ENCODE peak calls at places on chromosomes 4 and X, in seven cellular contexts. One of them, this sample, is unnamed.
A peak's percentile ranks its signal among the peaks of the same experiment; 100 is the strongest.

GRCh38 chrX:7059214-7059838 is 88.2 kb upstream of the STS start:
- DNase-seq in mesendoderm: no peak
- DNase-seq in IMR-90: no peak
- DNase-seq in mesenchymal stem cell: no peak
- DNase-seq in trophoblast cell: no peak
- DNase-seq in neuronal stem cell: no peak
- DNase-seq in H1: no peak
- DNase-seq in this sample: no peak

GRCh38 chrX:10011991-10012390 is 44.8 kb downstream of the CLDN34 start:
- DNase-seq in mesenchymal stem cell: peak; percentile 37
- DNase-seq in mesendoderm: no peak
- DNase-seq in H1: no peak
- DNase-seq in neuronal stem cell: no peak
- DNase-seq in IMR-90: no peak
- DNase-seq in trophoblast cell: no peak
- DNase-seq in this sample: peak; percentile 44

GRCh38 chrX:53594354-53594753 is 92.2 kb downstream of the HUWE1 start:
- DNase-seq in neuronal stem cell: no peak
- DNase-seq in mesendoderm: no peak
- DNase-seq in mesenchymal stem cell: peak; percentile 44
- DNase-seq in IMR-90: peak; percentile 70
- DNase-seq in trophoblast cell: no peak
- DNase-seq in H1: no peak
- DNase-seq in this sample: no peak

GRCh38 chrX:13898603-13899002 is 81.7 kb upstream of the GPM6B start:
- DNase-seq in trophoblast cell: no peak
- DNase-seq in neuronal stem cell: no peak
- DNase-seq in IMR-90: peak; percentile 71
- DNase-seq in H1: no peak
- DNase-seq in mesenchymal stem cell: no peak
- DNase-seq in mesendoderm: no peak
- DNase-seq in this sample: no peak

GRCh38 chr4:8261851-8262535 is 7.6 kb upstream of the HTRA3 start:
- DNase-seq in H1: no peak
- DNase-seq in neuronal stem cell: no peak
- DNase-seq in mesendoderm: no peak
- DNase-seq in trophoblast cell: peak; percentile 82
- DNase-seq in IMR-90: peak; percentile 25
- DNase-seq in mesenchymal stem cell: peak; percentile 90
- DNase-seq in this sample: no peak

GRCh38 chr4:153781717-153782416 is 7.0 kb downstream of the SFRP2 start:
- DNase-seq in mesendoderm: no peak
- DNase-seq in IMR-90: peak; percentile 16
- DNase-seq in trophoblast cell: no peak
- DNase-seq in neuronal stem cell: no peak
- DNase-seq in mesenchymal stem cell: no peak
- DNase-seq in H1: no peak
- DNase-seq in this sample: peak; percentile 29

GRCh38 chrX:10444204-10444603 is 176.2 kb downstream of the MID1 start:
- DNase-seq in mesendoderm: peak; percentile 29
- DNase-seq in H1: no peak
- DNase-seq in IMR-90: no peak
- DNase-seq in neuronal stem cell: no peak
- DNase-seq in trophoblast cell: peak; percentile 4
- DNase-seq in mesenchymal stem cell: no peak
- DNase-seq in this sample: no peak

GRCh38 chr4:25993564-25994185 is 79.7 kb downstream of the SMIM20 start:
- DNase-seq in trophoblast cell: no peak
- DNase-seq in mesenchymal stem cell: peak; percentile 36
- DNase-seq in H1: peak; percentile 97
- DNase-seq in mesendoderm: peak; percentile 100
- DNase-seq in neuronal stem cell: peak; percentile 75
- DNase-seq in IMR-90: no peak
- DNase-seq in this sample: peak; percentile 99

GRCh38 chr4:15423285-15423711 is 4.5 kb upstream of the C1QTNF7 start:
- DNase-seq in trophoblast cell: no peak
- DNase-seq in IMR-90: no peak
- DNase-seq in mesendoderm: no peak
- DNase-seq in neuronal stem cell: no peak
- DNase-seq in H1: no peak
- DNase-seq in mesenchymal stem cell: no peak
- DNase-seq in this sample: no peak

GRCh38 chrX:140507982-140508305 is 3.1 kb upstream of the SOX3 start:
- DNase-seq in mesendoderm: peak; percentile 88
- DNase-seq in mesenchymal stem cell: no peak
- DNase-seq in H1: peak; percentile 73
- DNase-seq in neuronal stem cell: peak; percentile 75
- DNase-seq in trophoblast cell: no peak
- DNase-seq in IMR-90: no peak
- DNase-seq in this sample: peak; percentile 86

GRCh38 chrX:3663576-3664290 is 49.7 kb downstream of the PRKX start:
- DNase-seq in IMR-90: no peak
- DNase-seq in H1: no peak
- DNase-seq in mesenchymal stem cell: no peak
- DNase-seq in neuronal stem cell: no peak
- DNase-seq in trophoblast cell: no peak
- DNase-seq in mesendoderm: no peak
- DNase-seq in this sample: no peak

GRCh38 chr4:64465263-64465662 is 56.0 kb upstream of the TECRL start:
- DNase-seq in H1: no peak
- DNase-seq in mesenchymal stem cell: no peak
- DNase-seq in IMR-90: no peak
- DNase-seq in trophoblast cell: no peak
- DNase-seq in neuronal stem cell: no peak
- DNase-seq in mesendoderm: no peak
- DNase-seq in this sample: no peak

GRCh38 chrX:72060196-72060974 is 71.3 kb downstream of the RTL5 start:
- DNase-seq in H1: peak; percentile 52
- DNase-seq in mesenchymal stem cell: no peak
- DNase-seq in IMR-90: peak; percentile 5
- DNase-seq in trophoblast cell: no peak
- DNase-seq in neuronal stem cell: peak; percentile 60
- DNase-seq in mesendoderm: peak; percentile 79
- DNase-seq in this sample: peak; percentile 59

GRCh38 chr4:8705161-8706145 is 112.9 kb downstream of the CPZ start:
- DNase-seq in IMR-90: no peak
- DNase-seq in H1: peak; percentile 47
- DNase-seq in neuronal stem cell: peak; percentile 48
- DNase-seq in mesenchymal stem cell: no peak
- DNase-seq in trophoblast cell: no peak
- DNase-seq in mesendoderm: peak; percentile 55
- DNase-seq in this sample: peak; percentile 31

GRCh38 chr4:26791346-26791745 is 69.3 kb upstream of the STIM2 start:
- DNase-seq in neuronal stem cell: no peak
- DNase-seq in mesendoderm: no peak
- DNase-seq in mesenchymal stem cell: no peak
- DNase-seq in H1: no peak
- DNase-seq in trophoblast cell: no peak
- DNase-seq in IMR-90: no peak
- DNase-seq in this sample: no peak

GRCh38 chr4:167541286-167541685 is 307.0 kb upstream of the SPOCK3 start:
- DNase-seq in trophoblast cell: no peak
- DNase-seq in IMR-90: no peak
- DNase-seq in neuronal stem cell: no peak
- DNase-seq in mesenchymal stem cell: no peak
- DNase-seq in mesendoderm: no peak
- DNase-seq in H1: no peak
- DNase-seq in this sample: no peak

GRCh38 chrX:34877451-34877850 is 65.1 kb upstream of the FAM47B start:
- DNase-seq in trophoblast cell: no peak
- DNase-seq in mesenchymal stem cell: peak; percentile 24
- DNase-seq in H1: no peak
- DNase-seq in neuronal stem cell: no peak
- DNase-seq in IMR-90: peak; percentile 59
- DNase-seq in mesendoderm: no peak
- DNase-seq in this sample: no peak

GRCh38 chrX:34879361-34879760 is 63.2 kb upstream of the FAM47B start:
- DNase-seq in IMR-90: peak; percentile 11
- DNase-seq in mesenchymal stem cell: no peak
- DNase-seq in neuronal stem cell: no peak
- DNase-seq in mesendoderm: no peak
- DNase-seq in trophoblast cell: no peak
- DNase-seq in H1: no peak
- DNase-seq in this sample: no peak

GRCh38 chrX:34874763-34875162 is 67.8 kb upstream of the FAM47B start:
- DNase-seq in trophoblast cell: no peak
- DNase-seq in neuronal stem cell: no peak
- DNase-seq in IMR-90: no peak
- DNase-seq in H1: no peak
- DNase-seq in mesendoderm: no peak
- DNase-seq in mesenchymal stem cell: no peak
- DNase-seq in this sample: no peak

GRCh38 chrX:34873500-34874225 is 68.9 kb upstream of the FAM47B start:
- DNase-seq in H1: no peak
- DNase-seq in mesenchymal stem cell: no peak
- DNase-seq in trophoblast cell: no peak
- DNase-seq in mesendoderm: no peak
- DNase-seq in neuronal stem cell: no peak
- DNase-seq in IMR-90: peak; percentile 36
- DNase-seq in this sample: no peak

DNA sequence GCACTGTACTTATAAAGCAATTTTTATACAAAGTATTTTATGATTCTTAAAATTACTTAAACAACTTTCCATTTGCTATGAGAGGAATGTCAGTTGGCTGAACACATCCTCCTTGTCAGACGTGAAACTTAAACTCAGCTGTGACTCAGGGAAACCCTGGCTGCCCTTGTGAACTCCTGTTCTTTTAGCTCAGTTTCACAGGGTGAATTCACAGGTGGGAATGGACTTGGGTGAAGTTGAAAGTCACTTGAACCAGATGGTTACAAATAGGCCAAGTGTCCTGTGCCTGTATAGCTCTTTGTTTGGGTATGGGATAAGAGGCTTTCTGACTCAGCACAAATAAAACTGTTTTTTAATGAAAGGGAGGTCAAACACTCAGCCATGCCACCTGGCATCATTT is 67.4 kb upstream of the FAM47B start:
- DNase-seq in IMR-90: peak; percentile 75
- DNase-seq in H1: no peak
- DNase-seq in neuronal stem cell: no peak
- DNase-seq in mesenchymal stem cell: peak; percentile 37
- DNase-seq in mesendoderm: no peak
- DNase-seq in trophoblast cell: no peak
- DNase-seq in this sample: no peak
- H2BK120ac ChIP-seq in IMR-90: peak overlapping the region; percentile 16
- H2BK120ac ChIP-seq in H1: no peak overlapping the region
- H2BK120ac ChIP-seq in neuronal stem cell: no peak overlapping the region
- H2BK120ac ChIP-seq in mesenchymal stem cell: no peak overlapping the region
- H2BK120ac ChIP-seq in mesendoderm: no peak overlapping the region
- H2BK120ac ChIP-seq in trophoblast cell: no peak overlapping the region
- H2BK120ac ChIP-seq in this sample: no peak overlapping the region

GRCh38 chr4:184420402-184420801 is 53.9 kb downstream of the IRF2 start:
- DNase-seq in IMR-90: no peak
- DNase-seq in neuronal stem cell: no peak
- DNase-seq in trophoblast cell: no peak
- DNase-seq in mesendoderm: no peak
- DNase-seq in H1: no peak
- DNase-seq in mesenchymal stem cell: no peak
- DNase-seq in this sample: no peak
- H2BK120ac ChIP-seq in IMR-90: no peak overlapping the region
- H2BK120ac ChIP-seq in neuronal stem cell: no peak overlapping the region
- H2BK120ac ChIP-seq in trophoblast cell: no peak overlapping the region
- H2BK120ac ChIP-seq in mesendoderm: no peak overlapping the region
- H2BK120ac ChIP-seq in H1: no peak overlapping the region
- H2BK120ac ChIP-seq in mesenchymal stem cell: no peak overlapping the region
- H2BK120ac ChIP-seq in this sample: no peak overlapping the region

DNA sequence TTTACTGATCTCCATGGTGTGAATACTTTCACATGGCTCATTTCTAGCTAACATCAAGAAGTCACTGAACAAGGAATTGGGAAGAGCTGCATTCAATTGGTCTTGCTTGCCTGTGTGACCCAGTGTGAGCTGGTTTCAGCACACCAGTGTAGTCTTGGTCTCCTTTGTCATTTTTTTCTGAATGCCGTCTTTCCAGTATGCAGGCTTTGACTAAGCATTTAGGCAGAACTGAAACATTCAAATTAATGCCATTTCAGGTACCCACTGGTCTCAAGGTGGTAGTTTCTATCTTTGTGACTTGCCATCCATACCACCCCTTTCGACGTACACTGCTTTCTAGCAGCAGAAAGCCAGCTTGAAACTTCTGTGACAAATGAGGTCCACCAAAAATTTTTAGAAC is 550.5 kb upstream of the BOD1L1 start:
- DNase-seq in mesenchymal stem cell: no peak
- DNase-seq in H1: no peak
- DNase-seq in IMR-90: no peak
- DNase-seq in trophoblast cell: no peak
- DNase-seq in neuronal stem cell: no peak
- DNase-seq in mesendoderm: peak; percentile 28
- DNase-seq in this sample: no peak
- H2BK120ac ChIP-seq in mesenchymal stem cell: peak overlapping the region; percentile 34
- H2BK120ac ChIP-seq in H1: no peak overlapping the region
- H2BK120ac ChIP-seq in IMR-90: peak overlapping the region; percentile 63
- H2BK120ac ChIP-seq in trophoblast cell: no peak overlapping the region
- H2BK120ac ChIP-seq in neuronal stem cell: no peak overlapping the region
- H2BK120ac ChIP-seq in mesendoderm: peak overlapping the region; percentile 13
- H2BK120ac ChIP-seq in this sample: no peak overlapping the region

GRCh38 chr4:6414578-6414977 is 57.8 kb downstream of the PPP2R2C start:
- DNase-seq in IMR-90: no peak
- DNase-seq in mesendoderm: no peak
- DNase-seq in H1: no peak
- DNase-seq in trophoblast cell: no peak
- DNase-seq in mesenchymal stem cell: no peak
- DNase-seq in neuronal stem cell: no peak
- DNase-seq in this sample: no peak

GRCh38 chr4:6415306-6415705 is 57.1 kb downstream of the PPP2R2C start:
- DNase-seq in IMR-90: no peak
- DNase-seq in mesendoderm: no peak
- DNase-seq in neuronal stem cell: no peak
- DNase-seq in H1: no peak
- DNase-seq in trophoblast cell: no peak
- DNase-seq in mesenchymal stem cell: no peak
- DNase-seq in this sample: no peak

GRCh38 chr4:6418193-6418755 is 54.1 kb downstream of the PPP2R2C start:
- DNase-seq in mesenchymal stem cell: no peak
- DNase-seq in trophoblast cell: no peak
- DNase-seq in H1: no peak
- DNase-seq in neuronal stem cell: no peak
- DNase-seq in mesendoderm: peak; percentile 5
- DNase-seq in IMR-90: no peak
- DNase-seq in this sample: no peak

GRCh38 chr4:6417516-6417915 is 54.9 kb downstream of the PPP2R2C start:
- DNase-seq in trophoblast cell: no peak
- DNase-seq in neuronal stem cell: no peak
- DNase-seq in mesendoderm: no peak
- DNase-seq in H1: no peak
- DNase-seq in mesenchymal stem cell: no peak
- DNase-seq in IMR-90: no peak
- DNase-seq in this sample: no peak

GRCh38 chr4:6416518-6417286 is 55.7 kb downstream of the PPP2R2C start:
- DNase-seq in H1: no peak
- DNase-seq in IMR-90: no peak
- DNase-seq in trophoblast cell: no peak
- DNase-seq in mesendoderm: peak; percentile 5
- DNase-seq in neuronal stem cell: no peak
- DNase-seq in mesenchymal stem cell: no peak
- DNase-seq in this sample: no peak
- H2BK120ac ChIP-seq in H1: no peak overlapping the region
- H2BK120ac ChIP-seq in IMR-90: no peak overlapping the region
- H2BK120ac ChIP-seq in trophoblast cell: no peak overlapping the region
- H2BK120ac ChIP-seq in mesendoderm: no peak overlapping the region
- H2BK120ac ChIP-seq in neuronal stem cell: no peak overlapping the region
- H2BK120ac ChIP-seq in mesenchymal stem cell: no peak overlapping the region
- H2BK120ac ChIP-seq in this sample: no peak overlapping the region

This sample was measured in H9.